ENCODE peak calls at places on chromosomes 12 and 14, in ten cellular contexts. M, S, J, U, R, L, W, G, T and O are unnamed samples.

GRCh38 chr12:122874081-122874480 is 21.8 kb downstream of the VPS37B start:
- DNase-seq in L (no peak), U (no peak), J (no peak), T (no peak), S (no peak), M (no peak), G (no peak), R (no peak), W (no peak), O (no peak)

GRCh38 chr14:59704054-59704453 is 127.4 kb upstream of the CCDC175 start:
- DNase-seq in G (no peak), M (no peak), L (no peak), T (no peak), J (no peak), U (no peak), R (no peak), S (no peak), W (no peak), O (no peak)

GRCh38 chr12:121893901-121894540 is 5.4 kb downstream of the PSMD9 start:
- DNase-seq in G (peak), M (peak), L (no peak), J (peak), W (no peak), U (no peak), S (no peak), R (peak), T (peak), O (peak)

GRCh38 chr12:1830981-1831930 is 10.9 kb downstream of the LRTM2 start:
- DNase-seq in T (peak), L (no peak), W (no peak), M (peak), J (peak), S (peak), G (no peak), U (peak), R (peak), O (peak)

GRCh38 chr12:131075194-131075593 is 121.5 kb downstream of the ADGRD1 start:
- DNase-seq in M (no peak), J (no peak), G (no peak), T (no peak), W (no peak), U (no peak), R (no peak), L (no peak), S (no peak), O (no peak)

GRCh38 chr12:66775941-66776340 is 97.1 kb upstream of the GRIP1 start:
- DNase-seq in J (no peak), R (no peak), G (no peak), U (no peak), L (no peak), W (no peak), S (no peak), M (no peak), T (no peak), O (no peak)

GRCh38 chr12:57869919-57870318 is 23.4 kb upstream of the CTDSP2 start:
- DNase-seq in J (no peak), R (no peak), G (no peak), L (no peak), U (no peak), M (no peak), W (no peak), T (no peak), S (no peak), O (no peak)

GRCh38 chr14:103830511-103831270 is 16.7 kb downstream of the PPP1R13B start:
- DNase-seq in G (no peak), W (no peak), J (no peak), R (no peak), U (no peak), T (no peak), S (no peak), L (no peak), M (no peak), O (no peak)

GRCh38 chr14:61977217-61977616 is 215.0 kb downstream of the SNAPC1 start:
- DNase-seq in U (no peak), J (no peak), G (no peak), W (no peak), L (no peak), M (no peak), R (no peak), T (no peak), S (no peak), O (no peak)

GRCh38 chr12:101935769-101936741 is 58.7 kb downstream of the DRAM1 start:
- DNase-seq in M (peak), G (peak), L (no peak), S (no peak), J (no peak), W (peak), U (peak), R (no peak), T (peak), O (peak)

GRCh38 chr12:125065753-125066570 is 727 bp downstream of the AACS start:
- DNase-seq in G (no peak), J (no peak), S (no peak), L (no peak), W (no peak), R (no peak), U (no peak), M (no peak), T (no peak), O (no peak)

GRCh38 chr14:37587881-37588666 is 7.0 kb downstream of the FOXA1 start:
- DNase-seq in R (no peak), J (peak), S (no peak), W (peak), G (no peak), U (no peak), L (no peak), M (no peak), T (peak), O (no peak)

GRCh38 chr14:24327303-24327702 is 7.6 kb downstream of the ADCY4 start:
- DNase-seq in W (no peak), U (no peak), M (no peak), T (no peak), L (no peak), J (no peak), R (no peak), S (no peak), G (no peak), O (no peak)

GRCh38 chr14:36580856-36581831 is 1.3 kb downstream of the NKX2-8 start:
- DNase-seq in T (peak), L (no peak), M (no peak), W (peak), G (no peak), U (peak), J (no peak), R (no peak), S (no peak), O (peak)

GRCh38 chr12:8108808-8109398 is 14.5 kb upstream of the CLEC4A start:
- DNase-seq in W (peak), L (peak), J (peak), U (peak), R (peak), M (peak), T (peak), G (peak), S (peak), O (peak)

GRCh38 chr14:68939893-68940613 is 39.0 kb downstream of the ACTN1 start:
- DNase-seq in J (no peak), U (peak), L (no peak), S (no peak), R (peak), M (peak), T (peak), W (no peak), G (peak), O (peak)

GRCh38 chr14:76924363-76925151 is 98.3 kb downstream of the LRRC74A start:
- DNase-seq in M (peak), J (no peak), S (no peak), W (peak), R (no peak), L (no peak), T (no peak), G (no peak), U (no peak), O (no peak)